ENCODE peak calls at places on chromosomes 1 and 21, in five cellular contexts. Y is stimulated activated CD4-positive, alpha-beta T cell treated with anti-CD3 and anti-CD28 coated beads, TNF-alpha, amount 100 ng/mL, for 24 hours; Q is CD4-positive, alpha-beta T cell; V is SW 1271; X is cardiac fibroblast. S is an unnamed sample.

GRCh38 chr1:3775498-3776230 is 3.1 kb downstream of the SMIM1 start:
- DNase-seq in Q (peak), Y (no peak), X (peak), V (peak), S (peak)

GRCh38 chr1:29527314-29528004 is 291.1 kb downstream of the PTPRU start:
- DNase-seq in Y (no peak), X (no peak), V (no peak), Q (no peak), S (no peak)

GRCh38 chr1:174812026-174812425 is 187.7 kb upstream of the CACYBP start:
- DNase-seq in Y (no peak), Q (no peak), V (no peak), X (no peak), S (no peak)

GRCh38 chr1:230831706-230832105 is 36.6 kb downstream of the C1orf198 start:
- DNase-seq in Q (no peak), Y (no peak), X (no peak), V (no peak), S (no peak)

GRCh38 chr1:53781654-53782053 is 42.7 kb upstream of the GLIS1 start:
- DNase-seq in Y (no peak), Q (no peak), X (peak), V (no peak), S (no peak)

GRCh38 chr1:51924455-51924854 is 45.9 kb upstream of the NRDC start:
- DNase-seq in X (peak), Q (no peak), Y (no peak), V (no peak), S (no peak)

GRCh38 chr1:59143824-59144223 is 153.1 kb upstream of the FGGY start:
- DNase-seq in V (no peak), Q (no peak), Y (no peak), X (peak), S (no peak)

GRCh38 chr1:150364231-150365003 is 470 bp downstream of the RPRD2 start:
- DNase-seq in Q (peak), V (peak), Y (peak), X (peak), S (peak)

GRCh38 chr21:29091032-29091431 is 17.6 kb upstream of the CCT8 start:
- DNase-seq in Q (no peak), Y (no peak), X (peak), V (peak), S (no peak)

S was measured in Right ventricle myocardium superior.